ENCODE peak calls at places on chromosomes 1 and 21, in four cellular contexts. B is AG04450, Y is EL, U is amniotic stem cell. Z is an unnamed sample.

GRCh38 chr1:205950280-205950679 is 7.0 kb upstream of the SLC26A9 start:
- DNase-seq in Y (peak), U (no peak), B (no peak), Z (no peak)

GRCh38 chr1:211695135-211695816 is 19.9 kb upstream of the NEK2 start:
- DNase-seq in B (no peak), Y (no peak), U (no peak), Z (no peak)

GRCh38 chr1:152348447-152348846 is 11.4 kb downstream of the FLG2 start:
- DNase-seq in B (no peak), U (no peak), Y (no peak), Z (no peak)

GRCh38 chr1:171802207-171802606 is 20.7 kb downstream of the METTL13 start:
- DNase-seq in Y (no peak), B (no peak), U (no peak), Z (no peak)

GRCh38 chr1:93441589-93441988 is 6.3 kb upstream of the FNBP1L start:
- DNase-seq in Y (no peak), U (no peak), B (no peak), Z (no peak)

GRCh38 chr1:221517961-221518360 is 223.9 kb downstream of the DUSP10 start:
- DNase-seq in U (no peak), B (no peak), Y (no peak), Z (peak)

GRCh38 chr1:15028117-15028516 is 125.4 kb upstream of the TMEM51 start:
- DNase-seq in Y (peak), B (peak), U (peak), Z (peak)

GRCh38 chr1:17874231-17874630 is 119.1 kb downstream of the ACTL8 start:
- DNase-seq in U (peak), Y (peak), B (peak), Z (peak)

GRCh38 chr1:17232759-17233661 is 15.9 kb upstream of the PADI3 start:
- DNase-seq in B (peak), U (no peak), Y (peak), Z (peak)

GRCh38 chr1:216193839-216194443 is 229.3 kb downstream of the USH2A start:
- DNase-seq in Y (no peak), B (no peak), U (no peak), Z (no peak)

GRCh38 chr21:39097981-39098380 is 85.3 kb downstream of the PSMG1 start:
- DNase-seq in Y (no peak), U (no peak), B (no peak), Z (no peak)

GRCh38 chr1:91697322-91698260 is 188.4 kb downstream of the TGFBR3 start:
- DNase-seq in U (no peak), B (no peak), Y (peak), Z (no peak)

GRCh38 chr1:42319871-42320484 is 15.1 kb downstream of the FOXJ3 start:
- DNase-seq in U (no peak), Y (no peak), B (no peak), Z (no peak)

GRCh38 chr1:32138965-32139364 is 31.1 kb downstream of the KPNA6 start:
- DNase-seq in B (no peak), U (no peak), Y (peak), Z (no peak)

GRCh38 chr1:56330400-56331026 is 248.8 kb downstream of the PLPP3 start:
- DNase-seq in B (peak), U (peak), Y (peak), Z (no peak)

GRCh38 chr1:232183802-232184201 is 446.1 kb downstream of the SIPA1L2 start:
- DNase-seq in U (no peak), B (no peak), Y (no peak), Z (no peak)

GRCh38 chr1:209931141-209931540 is 6.9 kb upstream of the SYT14 start:
- DNase-seq in Y (no peak), B (no peak), U (no peak), Z (no peak)

GRCh38 chr1:111481387-111482221 is 7.8 kb downstream of the C1orf162 start:
- DNase-seq in U (no peak), B (peak), Y (peak), Z (no peak)

GRCh38 chr1:205009666-205010065 is 33.3 kb upstream of the CNTN2 start:
- DNase-seq in B (no peak), U (no peak), Y (no peak), Z (no peak)

GRCh38 chr1:19798486-19799232 is 1.1 kb downstream of the TMCO4 start:
- DNase-seq in Y (no peak), U (no peak), B (no peak), Z (no peak)

GRCh38 chr1:109776206-109776835 is 12.6 kb upstream of the EPS8L3 start:
- DNase-seq in B (no peak), U (no peak), Y (no peak), Z (no peak)

GRCh38 chr21:37636152-37636860 is 269.7 kb downstream of the DYRK1A start:
- DNase-seq in B (peak), Y (peak), U (peak), Z (no peak)

GRCh38 chr1:6519935-6520621 is 28.6 kb upstream of the PLEKHG5 start:
- DNase-seq in Y (peak), B (peak), U (peak), Z (peak)

GRCh38 chr1:24849653-24850295 is 80.3 kb downstream of the RUNX3 start:
- DNase-seq in Y (peak), B (no peak), U (no peak), Z (no peak)

GRCh38 chr1:225944951-225945350 is 3.9 kb upstream of the LEFTY2 start:
- DNase-seq in Y (no peak), U (no peak), B (no peak), Z (no peak)

GRCh38 chr1:217462159-217462558 is 168.7 kb downstream of the GPATCH2 start:
- DNase-seq in B (no peak), U (no peak), Y (no peak), Z (no peak)

GRCh38 chr1:9822897-9823692 is 670 bp downstream of the CLSTN1 start:
- DNase-seq in U (no peak), Y (peak), B (no peak), Z (no peak)

GRCh38 chr1:193311226-193311948 is 125.0 kb upstream of the B3GALT2 start:
- DNase-seq in B (no peak), U (no peak), Y (no peak), Z (no peak)

GRCh38 chr1:184545601-184546000 is 158.8 kb downstream of the C1orf21 start:
- DNase-seq in B (no peak), U (no peak), Y (peak), Z (peak)

GRCh38 chr1:113672491-113672890 is 86.8 kb downstream of the PHTF1 start:
- DNase-seq in B (no peak), Y (no peak), U (no peak), Z (no peak)

GRCh38 chr1:30034105-30034626 is 689.2 kb downstream of the MATN1 start:
- DNase-seq in U (no peak), B (no peak), Y (no peak), Z (no peak)

GRCh38 chr1:160219062-160219929 is 14.1 kb downstream of the PEA15 start:
- DNase-seq in U (peak), Y (peak), B (peak), Z (no peak)

GRCh38 chr1:234745844-234746797 is 136.1 kb upstream of the IRF2BP2 start:
- DNase-seq in U (no peak), B (no peak), Y (peak), Z (no peak)

GRCh38 chr1:155420788-155421187 is 100.1 kb downstream of the RUSC1 start:
- DNase-seq in U (no peak), Y (no peak), B (no peak), Z (no peak)

Z was measured in epithelial cell of prostate.